ENCODE peak calls at places on chromosomes 5 and 9, in six cellular contexts. T is heart left ventricle, J is AG09309, Z is PC-9, O is heart right ventricle, V is fibroblast of mammary gland. E is an unnamed sample.
A peak's percentile ranks its signal among the peaks of the same experiment; 100 is the strongest.

GRCh38 chr9:128771094-128771721 is 519 bp downstream of the ZER1 start:
- DNase-seq in T (no peak), J (no peak), Z (no peak), O (no peak), V (peak; percentile 16), E (no peak)

GRCh38 chr5:180070726-180071417 is 687 bp downstream of the RNF130 start:
- DNase-seq in T (peak; percentile 44), J (peak; percentile 23), Z (peak; percentile 45), O (peak; percentile 61), V (peak; percentile 53), E (no peak)

GRCh38 chr9:123469231-123469630 is 113.2 kb downstream of the CRB2 start:
- DNase-seq in T (no peak), J (no peak), Z (no peak), O (no peak), V (no peak), E (no peak)

GRCh38 chr9:91187965-91188344 is 173.8 kb downstream of the AUH start:
- DNase-seq in T (peak; percentile 68), J (peak; percentile 82), Z (no peak), O (no peak), V (peak; percentile 90), E (peak; percentile 93)

GRCh38 chr5:125719681-125720676 is 703.2 kb upstream of the GRAMD2B start:
- DNase-seq in T (no peak), J (no peak), Z (no peak), O (no peak), V (no peak), E (peak; percentile 18)

GRCh38 chr9:18638448-18639249 is 164.7 kb downstream of the ADAMTSL1 start:
- DNase-seq in T (no peak), J (no peak), Z (no peak), O (no peak), V (peak; percentile 62), E (no peak)

GRCh38 chr5:75051217-75051751 is 1.1 kb downstream of the GCNT4 start:
- DNase-seq in T (no peak), J (no peak), Z (peak; percentile 15), O (no peak), V (no peak), E (no peak)

GRCh38 chr9:131266301-131267229 is 9.7 kb downstream of the FAM78A start:
- DNase-seq in T (peak; percentile 67), J (no peak), Z (no peak), O (no peak), V (peak; percentile 28), E (no peak)

GRCh38 chr5:28766565-28767158 is 1728.3 kb upstream of the CDH9 start:
- DNase-seq in T (no peak), J (peak; percentile 1), Z (peak; percentile 23), O (no peak), V (peak; percentile 36), E (peak; percentile 60)

GRCh38 chr5:59637878-59638580 is 255.5 kb downstream of the PDE4D start:
- DNase-seq in T (no peak), J (no peak), Z (no peak), O (no peak), V (no peak), E (no peak)

GRCh38 chr5:159638954-159639559 is 277.2 kb upstream of the ADRA1B start:
- DNase-seq in T (no peak), J (peak; percentile 11), Z (no peak), O (no peak), V (no peak), E (no peak)

GRCh38 chr5:132478498-132478855 is 12.1 kb downstream of the IRF1 start:
- DNase-seq in T (peak; percentile 26), J (no peak), Z (no peak), O (no peak), V (no peak), E (no peak)

GRCh38 chr9:110541950-110542349 is 37.6 kb downstream of the SVEP1 start:
- DNase-seq in T (no peak), J (no peak), Z (no peak), O (no peak), V (peak; percentile 44), E (no peak)

GRCh38 chr9:93117924-93118862 is 15.9 kb downstream of the NINJ1 start:
- DNase-seq in T (peak; percentile 21), J (no peak), Z (no peak), O (no peak), V (no peak), E (no peak)

GRCh38 chr5:177183142-177183541 is 49.6 kb downstream of the NSD1 start:
- DNase-seq in T (no peak), J (no peak), Z (no peak), O (no peak), V (no peak), E (no peak)

GRCh38 chr9:135850737-135851136 is 56.6 kb downstream of the CAMSAP1 start:
- DNase-seq in T (no peak), J (no peak), Z (no peak), O (no peak), V (no peak), E (no peak)

GRCh38 chr9:134595014-134595413 is 46.6 kb upstream of the COL5A1 start:
- DNase-seq in T (no peak), J (no peak), Z (no peak), O (no peak), V (no peak), E (no peak)

GRCh38 chr9:121249563-121249962 is 18.4 kb upstream of the GSN start:
- DNase-seq in T (no peak), J (no peak), Z (no peak), O (no peak), V (no peak), E (no peak)

GRCh38 chr9:1604942-1605560 is 410.1 kb upstream of the SMARCA2 start:
- DNase-seq in T (no peak), J (no peak), Z (no peak), O (no peak), V (peak; percentile 45), E (no peak)

GRCh38 chr5:2324788-2325187 is 426.7 kb downstream of the IRX2 start:
- DNase-seq in T (no peak), J (no peak), Z (no peak), O (no peak), V (no peak), E (no peak)

GRCh38 chr5:150122158-150122510 is 33.5 kb downstream of the PDGFRB start:
- DNase-seq in T (peak; percentile 27), J (no peak), Z (peak; percentile 57), O (no peak), V (no peak), E (no peak)

GRCh38 chr5:141863569-141864178 is 14.5 kb downstream of the PCDH1 start:
- DNase-seq in T (no peak), J (no peak), Z (no peak), O (no peak), V (no peak), E (no peak)

GRCh38 chr9:97536480-97536879 is 35.0 kb downstream of the TMOD1 start:
- DNase-seq in T (no peak), J (no peak), Z (no peak), O (no peak), V (no peak), E (no peak)

GRCh38 chr9:97534185-97534584 is 32.7 kb downstream of the TMOD1 start:
- DNase-seq in T (no peak), J (no peak), Z (no peak), O (no peak), V (no peak), E (no peak)

GRCh38 chr9:97534961-97535594 is 33.6 kb downstream of the TMOD1 start:
- DNase-seq in T (no peak), J (no peak), Z (no peak), O (no peak), V (no peak), E (no peak)

GRCh38 chr9:97531750-97532383 is 30.4 kb downstream of the TMOD1 start:
- DNase-seq in T (no peak), J (no peak), Z (no peak), O (no peak), V (no peak), E (no peak)

DNA sequence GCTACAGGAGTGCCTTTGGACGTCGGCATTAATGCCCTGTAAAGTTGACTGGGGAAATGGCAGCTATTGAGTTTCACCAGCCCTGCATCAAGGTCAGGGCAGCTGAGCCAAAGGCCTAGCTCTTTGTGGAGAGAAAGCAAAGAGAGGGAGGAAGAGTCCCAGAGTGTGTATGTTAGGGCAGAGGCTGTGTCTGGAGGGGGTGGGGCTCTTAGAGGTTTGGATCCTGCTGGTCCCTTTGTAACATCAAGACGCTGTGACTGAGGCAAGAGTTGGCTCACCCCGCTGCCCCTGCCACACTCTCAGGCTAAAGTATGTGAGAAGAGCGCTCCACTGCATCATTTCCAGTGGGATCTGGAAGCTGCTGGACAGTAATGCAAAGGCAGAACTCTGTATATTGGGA is 34.3 kb downstream of the TMOD1 start:
- DNase-seq in T (no peak), J (no peak), Z (no peak), O (no peak), V (no peak), E (no peak)
- TF ChIP-seq CTCF in T (no peak), J (no peak), Z (no peak), O (no peak), V (no peak), E (no peak)

DNA sequence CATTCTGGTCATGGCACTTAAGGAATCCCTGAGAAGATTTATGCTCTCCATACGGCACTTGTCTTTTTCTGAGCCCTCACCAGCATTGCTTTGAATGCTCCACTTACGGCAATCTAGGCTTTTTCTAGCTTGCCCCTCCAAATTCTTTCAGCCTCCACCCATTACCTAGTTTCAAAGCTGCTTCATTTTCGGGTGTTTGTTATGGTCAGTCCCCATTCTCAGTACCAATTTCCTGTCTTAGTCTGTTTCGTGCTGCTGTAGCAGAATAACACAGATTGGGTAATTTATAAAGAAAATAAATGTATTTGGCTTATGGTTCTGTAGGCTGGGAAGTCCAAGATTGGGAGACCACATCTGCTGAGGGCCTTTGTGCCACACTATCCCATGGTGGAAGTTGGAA is 42.0 kb downstream of the ARHGEF28 start:
- DNase-seq in T (no peak), J (no peak), Z (no peak), O (no peak), V (no peak), E (no peak)
- H3K4me3 ChIP-seq in T (no peak overlapping the region), J (no peak overlapping the region), Z (no peak overlapping the region), O (no peak overlapping the region), V (no peak overlapping the region), E (no peak overlapping the region)

DNA sequence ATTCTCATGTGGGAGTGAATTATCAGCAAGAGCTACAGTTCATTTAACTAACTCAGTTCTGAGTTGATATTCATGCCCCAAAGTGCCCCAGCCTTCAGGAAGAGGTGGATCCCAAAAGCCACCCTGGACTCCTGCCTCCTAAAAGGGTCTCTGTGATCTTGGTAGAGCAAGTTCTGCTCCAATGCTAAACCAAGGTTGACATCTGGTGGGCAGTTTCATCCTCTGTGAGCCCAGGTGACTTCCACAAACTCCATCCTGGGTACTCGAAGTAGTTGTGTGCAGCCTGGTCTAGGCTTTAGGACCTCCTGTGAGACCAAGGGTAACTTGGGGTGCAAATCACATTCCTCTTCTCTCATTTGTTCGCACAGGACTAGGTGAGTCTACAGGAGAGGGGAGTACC is 816.8 kb downstream of the MTRR start:
- DNase-seq in T (no peak), J (no peak), Z (no peak), O (no peak), V (no peak), E (no peak)
- TF ChIP-seq CTCF in T (no peak), J (no peak), Z (no peak), O (no peak), V (no peak), E (no peak)

GRCh38 chr9:96501981-96502833 is 52.2 kb downstream of the HABP4 start:
- DNase-seq in T (no peak), J (no peak), Z (no peak), O (no peak), V (no peak), E (no peak)
- H3K4me3 ChIP-seq in T (no peak overlapping the region), J (no peak overlapping the region), Z (no peak overlapping the region), O (no peak overlapping the region), V (no peak overlapping the region), E (no peak overlapping the region)

GRCh38 chr9:17588395-17588794 is 9.5 kb downstream of the SH3GL2 start:
- DNase-seq in T (no peak), J (no peak), Z (no peak), O (no peak), V (no peak), E (no peak)
- TF ChIP-seq CTCF in T (no peak), J (no peak), Z (no peak), O (no peak), V (no peak), E (no peak)

E was measured in astrocyte of the cerebellum.